ENCODE peak calls at places on chromosome 19, in six cellular contexts. H is kidney epithelial cell, J is fibroblast of the aortic adventitia, E is K562, L is BJ, W is cardiac fibroblast. N is an unnamed sample.

GRCh38 chr19:17775245-17775927 is 19.6 kb upstream of the B3GNT3 start:
- DNase-seq in H (no peak), J (peak), E (peak), L (no peak), W (peak), N (peak)

GRCh38 chr19:12052571-12053169 is at the start of gene ZNF878:
- DNase-seq in H (peak), J (peak), E (peak), L (peak), W (peak), N (peak)

GRCh38 chr19:50975766-50976165 is 6.4 kb upstream of the KLK6 start:
- DNase-seq in H (no peak), J (no peak), E (no peak), L (no peak), W (no peak), N (no peak)

GRCh38 chr19:18233224-18233825 is 7.1 kb upstream of the PDE4C start:
- DNase-seq in H (no peak), J (peak), E (peak), L (no peak), W (peak), N (peak)

GRCh38 chr19:40806385-40807146 is 7.6 kb downstream of the EGLN2 start:
- DNase-seq in H (peak), J (peak), E (peak), L (peak), W (peak), N (peak)

GRCh38 chr19:4077800-4078683 is 11.3 kb upstream of the ZBTB7A start:
- DNase-seq in H (no peak), J (no peak), E (peak), L (no peak), W (peak), N (peak)

GRCh38 chr19:5119297-5119998 is 150.5 kb downstream of the KDM4B start:
- DNase-seq in H (no peak), J (no peak), E (no peak), L (no peak), W (no peak), N (no peak)

GRCh38 chr19:18743281-18743825 is 47.8 kb downstream of the COMP start:
- DNase-seq in H (no peak), J (peak), E (peak), L (no peak), W (peak), N (peak)

GRCh38 chr19:54502518-54503048 is at the start of gene LAIR2:
- DNase-seq in H (no peak), J (no peak), E (no peak), L (no peak), W (no peak), N (no peak)

GRCh38 chr19:2428756-2429711 is 1.6 kb upstream of the TIMM13 start:
- DNase-seq in H (no peak), J (no peak), E (no peak), L (no peak), W (no peak), N (no peak)

GRCh38 chr19:2542341-2543069 is 66.6 kb downstream of the GADD45B start:
- DNase-seq in H (no peak), J (no peak), E (no peak), L (no peak), W (no peak), N (no peak)

GRCh38 chr19:12365094-12365371 is 450 bp downstream of the ZNF442 start:
- DNase-seq in H (no peak), J (peak), E (no peak), L (no peak), W (peak), N (no peak)

GRCh38 chr19:9869008-9869617 is 34.0 kb downstream of the PIN1 start:
- DNase-seq in H (no peak), J (peak), E (no peak), L (no peak), W (no peak), N (no peak)

GRCh38 chr19:3459965-3460582 is 20.3 kb downstream of the SMIM24 start:
- DNase-seq in H (no peak), J (no peak), E (peak), L (no peak), W (no peak), N (no peak)

GRCh38 chr19:12802267-12803106 is 618 bp downstream of the THSD8 start:
- DNase-seq in H (no peak), J (no peak), E (no peak), L (no peak), W (no peak), N (peak)

GRCh38 chr19:5354403-5354802 is 13.8 kb upstream of the PTPRS start:
- DNase-seq in H (no peak), J (no peak), E (peak), L (no peak), W (no peak), N (no peak)

GRCh38 chr19:17333611-17334413 is 843 bp downstream of the ANO8 start:
- DNase-seq in H (peak), J (peak), E (peak), L (no peak), W (peak), N (peak)

GRCh38 chr19:41174297-41174928 is 18.6 kb upstream of the CYP2S1 start:
- DNase-seq in H (no peak), J (no peak), E (no peak), L (no peak), W (no peak), N (peak)

GRCh38 chr19:2983351-2984195 is 6.2 kb downstream of the TLE6 start:
- DNase-seq in H (peak), J (peak), E (peak), L (no peak), W (peak), N (peak)

GRCh38 chr19:10687518-10688288 is 13.5 kb upstream of the QTRT1 start:
- DNase-seq in H (no peak), J (no peak), E (no peak), L (no peak), W (no peak), N (no peak)

GRCh38 chr19:16615788-16616187 is 12.2 kb downstream of the MED26 start:
- DNase-seq in H (no peak), J (no peak), E (peak), L (no peak), W (no peak), N (no peak)

GRCh38 chr19:5126498-5127223 is 157.7 kb downstream of the KDM4B start:
- DNase-seq in H (no peak), J (no peak), E (no peak), L (no peak), W (no peak), N (no peak)

GRCh38 chr19:50486823-50487515 is 10.3 kb upstream of the GARIN5A start:
- DNase-seq in H (no peak), J (peak), E (peak), L (no peak), W (peak), N (no peak)

GRCh38 chr19:4645718-4646117 is 6.4 kb downstream of the TNFAIP8L1 start:
- DNase-seq in H (no peak), J (no peak), E (no peak), L (no peak), W (no peak), N (no peak)

GRCh38 chr19:31946491-31946890 is 398.9 kb upstream of the ZNF507 start:
- DNase-seq in H (no peak), J (no peak), E (no peak), L (no peak), W (no peak), N (no peak)

GRCh38 chr19:12202250-12202649 is 39.4 kb downstream of the ZNF136 start:
- DNase-seq in H (no peak), J (no peak), E (no peak), L (no peak), W (no peak), N (no peak)

GRCh38 chr19:31974290-31974689 is 371.1 kb upstream of the ZNF507 start:
- DNase-seq in H (no peak), J (no peak), E (no peak), L (no peak), W (no peak), N (no peak)

GRCh38 chr19:29529646-29530548 is 4.1 kb downstream of the VSTM2B start:
- DNase-seq in H (no peak), J (no peak), E (no peak), L (no peak), W (no peak), N (no peak)

GRCh38 chr19:46497773-46498172 is 2.1 kb upstream of the PNMA8B start:
- DNase-seq in H (no peak), J (no peak), E (no peak), L (no peak), W (no peak), N (no peak)

GRCh38 chr19:13841339-13842293 is 35.3 kb upstream of the NANOS3 start:
- DNase-seq in H (no peak), J (no peak), E (no peak), L (no peak), W (peak), N (peak)

GRCh38 chr19:13846533-13847032 is 30.4 kb upstream of the NANOS3 start:
- DNase-seq in H (peak), J (peak), E (peak), L (peak), W (peak), N (peak)

GRCh38 chr19:13843104-13843921 is 33.6 kb upstream of the NANOS3 start:
- DNase-seq in H (no peak), J (peak), E (no peak), L (no peak), W (peak), N (peak)

GRCh38 chr19:13842294-13843103 is 34.4 kb upstream of the NANOS3 start:
- DNase-seq in H (no peak), J (peak), E (peak), L (no peak), W (peak), N (peak)

DNA sequence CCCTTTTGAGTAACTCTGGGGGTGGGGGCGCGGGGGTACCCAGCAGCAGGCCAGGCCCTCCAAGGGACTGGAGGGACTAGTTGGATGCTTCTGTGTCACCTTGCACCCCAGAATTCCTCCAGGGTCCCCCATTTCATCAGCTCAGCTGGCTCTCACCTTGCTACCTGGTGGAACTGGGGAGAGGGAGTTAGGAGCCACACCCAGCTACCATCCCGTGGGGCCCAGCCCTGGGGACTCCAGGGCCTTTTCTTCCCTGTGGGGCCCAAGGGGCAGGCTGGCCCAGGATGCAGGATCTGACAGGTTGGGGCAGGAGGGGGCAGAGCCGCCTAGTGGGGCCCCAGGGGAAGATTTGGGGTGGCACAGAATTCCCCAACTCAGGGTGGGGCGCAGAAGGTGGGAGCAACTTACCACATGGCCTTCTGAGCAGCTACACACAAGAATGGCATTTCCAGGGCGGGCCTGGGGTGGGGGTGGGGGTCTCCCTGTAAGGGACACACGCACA is 32.8 kb upstream of the NANOS3 start:
- DNase-seq in H (no peak), J (no peak), E (no peak), L (no peak), W (no peak), N (peak)
- TF ChIP-seq CTCF in H (no peak), J (no peak), E (no peak), L (no peak), W (no peak), N (no peak)

GRCh38 chr19:45153339-45154063 is 7.3 kb downstream of the NKPD1 start:
- DNase-seq in H (no peak), J (peak), E (peak), L (no peak), W (peak), N (no peak)

GRCh38 chr19:45151821-45152503 is 8.8 kb downstream of the NKPD1 start:
- DNase-seq in H (no peak), J (no peak), E (no peak), L (no peak), W (no peak), N (no peak)

GRCh38 chr19:45152504-45153338 is 8.1 kb downstream of the NKPD1 start:
- DNase-seq in H (no peak), J (peak), E (no peak), L (no peak), W (peak), N (peak)

GRCh38 chr19:45156231-45156630 is 4.6 kb downstream of the NKPD1 start:
- DNase-seq in H (no peak), J (no peak), E (no peak), L (no peak), W (no peak), N (no peak)

DNA sequence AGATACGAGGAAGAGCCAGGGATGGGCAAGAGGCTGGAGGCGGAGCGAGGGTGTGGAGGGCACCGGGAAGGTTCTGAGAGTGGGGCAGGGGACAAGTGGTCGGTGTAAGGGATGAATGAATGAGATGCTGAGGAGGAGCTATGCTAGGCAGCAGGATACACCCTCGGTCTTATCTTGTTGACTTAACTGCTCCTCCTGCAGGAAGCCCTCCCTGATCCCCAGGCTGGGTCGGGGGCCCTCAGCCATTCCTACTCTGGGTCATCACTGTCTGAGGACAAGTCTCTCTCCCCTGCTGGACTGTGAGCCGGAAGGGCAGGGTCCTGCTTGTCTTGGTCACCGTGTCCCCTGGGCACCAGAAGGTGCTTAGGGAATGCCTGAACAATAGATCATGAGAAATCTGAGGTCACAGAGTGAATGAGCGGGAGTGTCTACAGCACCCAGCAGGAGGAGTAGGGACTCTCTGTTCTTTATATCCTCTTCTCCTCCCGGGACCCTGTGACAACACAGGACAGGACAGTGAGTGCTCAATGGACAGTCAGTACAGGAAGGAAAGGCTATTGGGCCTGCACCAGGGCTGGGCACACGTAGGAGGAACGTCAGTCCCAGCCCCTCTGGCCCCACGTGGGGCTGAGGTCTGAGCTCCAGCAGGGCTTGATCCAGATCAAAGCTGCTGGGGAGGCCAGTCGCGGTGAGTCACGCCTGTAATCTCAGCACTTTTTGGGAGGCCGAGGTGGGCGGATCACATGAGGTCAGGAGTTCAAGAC is 6.5 kb downstream of the NKPD1 start:
- DNase-seq in H (no peak), J (peak), E (peak), L (no peak), W (peak), N (no peak)
- H3K4me3 ChIP-seq in H (no peak), J (no peak), E (peak), L (no peak), W (peak), N (no peak)

DNA sequence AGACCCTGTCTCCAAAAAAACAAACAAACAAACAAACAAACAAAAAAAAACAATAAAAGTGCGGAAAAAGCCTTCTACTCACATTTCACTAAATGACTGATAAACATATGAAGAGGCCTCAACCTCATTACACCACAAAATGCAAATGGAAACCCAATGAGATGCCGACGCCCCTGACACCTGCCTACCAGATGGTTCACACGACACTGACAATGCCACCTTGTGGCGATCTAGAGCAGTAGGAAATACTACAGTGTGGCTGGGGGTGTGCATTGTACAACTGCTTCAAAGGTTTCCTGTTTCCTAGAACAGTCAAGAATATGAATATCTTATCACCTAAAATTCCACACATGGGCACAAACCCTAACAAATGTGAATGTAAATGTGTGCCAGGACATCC is 14.0 kb downstream of the SCGB2B2 start:
- DNase-seq in H (no peak), J (no peak), E (peak), L (no peak), W (peak), N (no peak)
- TF ChIP-seq CTCF in H (no peak), J (no peak), E (peak), L (peak), W (peak), N (no peak)

DNA sequence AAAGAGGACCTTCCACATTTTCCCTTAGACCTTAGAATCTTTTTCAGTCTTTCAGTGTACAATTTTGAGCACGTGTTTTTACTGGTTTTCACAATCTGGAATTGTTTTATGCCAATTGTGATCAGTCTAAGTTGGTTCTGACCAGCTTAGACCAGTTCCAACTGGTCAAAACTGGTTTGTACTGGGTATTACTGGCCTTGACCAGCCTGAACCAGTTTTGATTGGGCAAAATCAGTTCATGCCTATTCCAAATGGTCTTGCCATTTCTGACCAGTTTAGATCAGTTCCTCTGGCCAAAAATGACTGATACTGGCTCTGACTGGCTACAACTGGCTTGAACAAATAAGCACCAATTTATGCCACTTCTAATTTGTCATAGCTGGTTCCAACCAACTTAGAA is 36.4 kb downstream of the ZNF585A start:
- DNase-seq in H (no peak), J (no peak), E (no peak), L (no peak), W (no peak), N (no peak)
- H3K4me3 ChIP-seq in H (no peak), J (no peak), E (no peak), L (no peak), W (no peak), N (no peak)

GRCh38 chr19:35744688-35745327 is 410 bp downstream of the U2AF1L4 start:
- DNase-seq in H (peak), J (peak), E (peak), L (peak), W (peak), N (peak)
- TF ChIP-seq CTCF in H (peak), J (peak), E (peak), L (peak), W (peak), N (peak)

GRCh38 chr19:1395194-1396018 is 5.9 kb downstream of the GAMT start:
- DNase-seq in H (no peak), J (no peak), E (no peak), L (no peak), W (no peak), N (no peak)
- H3K4me3 ChIP-seq in H (no peak), J (no peak), E (no peak), L (no peak), W (no peak), N (no peak)

DNA sequence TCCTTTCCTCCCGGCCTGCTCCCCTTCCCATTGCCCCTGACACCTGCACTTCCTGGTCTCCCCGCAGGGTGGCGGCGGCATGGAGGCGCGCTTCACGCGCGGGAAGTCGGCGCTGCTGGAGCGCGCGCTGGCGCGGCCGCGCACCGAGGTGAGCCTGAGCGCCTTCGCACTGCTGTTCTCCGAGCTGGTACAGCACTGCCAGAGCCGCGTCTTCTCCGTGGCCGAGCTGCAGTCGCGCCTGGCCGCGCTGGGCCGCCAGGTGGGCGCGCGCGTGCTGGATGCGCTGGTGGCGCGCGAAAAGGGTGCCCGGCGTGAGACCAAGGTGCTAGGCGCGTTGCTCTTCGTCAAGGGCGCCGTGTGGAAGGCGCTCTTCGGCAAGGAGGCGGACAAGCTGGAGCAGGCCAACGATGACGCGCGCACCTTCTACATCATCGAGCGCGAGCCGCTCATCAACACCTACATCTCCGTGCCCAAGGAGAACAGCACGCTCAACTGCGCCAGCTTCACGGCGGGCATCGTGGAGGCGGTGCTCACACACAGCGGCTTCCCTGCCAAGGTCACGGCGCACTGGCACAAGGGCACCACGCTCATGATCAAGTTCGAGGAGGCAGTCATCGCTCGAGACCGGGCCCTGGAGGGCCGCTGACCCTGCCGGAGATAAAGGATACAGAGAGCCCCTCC is 1.7 kb downstream of the TRAPPC5 start:
- DNase-seq in H (no peak), J (no peak), E (no peak), L (no peak), W (no peak), N (no peak)
- TF ChIP-seq CTCF in H (no peak), J (peak), E (no peak), L (no peak), W (no peak), N (no peak)

GRCh38 chr19:38949580-38950367 is 19.0 kb downstream of the MRPS12 start:
- DNase-seq in H (peak), J (peak), E (no peak), L (no peak), W (peak), N (peak)
- H3K4me3 ChIP-seq in H (peak), J (peak), E (no peak), L (peak), W (peak), N (no peak)

GRCh38 chr19:33953592-33953991 is 156.9 kb downstream of the KCTD15 start:
- DNase-seq in H (no peak), J (no peak), E (no peak), L (no peak), W (no peak), N (no peak)
- TF ChIP-seq CTCF in H (no peak), J (no peak), E (no peak), L (no peak), W (no peak), N (no peak)